ENCODE peak calls at places on chromosomes 13 and 19, in four cellular contexts. O is globus pallidus; X is retinal pigment epithelial cell; F is stimulated activated CD4-positive, alpha-beta T cell treated with anti-CD3 and anti-CD28 coated beads, Interleukin-2, amount 100 ng/mL, for 48 hours. R is an unnamed sample.

GRCh38 chr19:45638930-45639729 is at the start of gene EML2:
- DNase-seq in O (no peak), X (no peak), F (peak), R (no peak)

GRCh38 chr13:26562538-26562890 is 5.0 kb downstream of the WASF3 start:
- DNase-seq in O (no peak), X (no peak), F (no peak), R (no peak)

GRCh38 chr13:110503037-110503901 is 58.3 kb downstream of the RAB20 start:
- DNase-seq in O (no peak), X (no peak), F (no peak), R (no peak)

GRCh38 chr19:22620912-22621311 is 13.2 kb upstream of the ZNF492 start:
- DNase-seq in O (no peak), X (no peak), F (no peak), R (no peak)

GRCh38 chr19:37936166-37936565 is 29.2 kb downstream of the SIPA1L3 start:
- DNase-seq in O (no peak), X (no peak), F (no peak), R (no peak)

GRCh38 chr13:99505814-99506269 is 4.6 kb downstream of the TM9SF2 start:
- DNase-seq in O (no peak), X (no peak), F (no peak), R (no peak)

GRCh38 chr13:40536443-40537113 is 129.9 kb downstream of the FOXO1 start:
- DNase-seq in O (no peak), X (no peak), F (no peak), R (no peak)

GRCh38 chr13:46622013-46622917 is 69.3 kb downstream of the LRCH1 start:
- DNase-seq in O (no peak), X (no peak), F (no peak), R (no peak)

GRCh38 chr13:26037302-26037701 is 14.5 kb downstream of the SHISA2 start:
- DNase-seq in O (peak), X (no peak), F (no peak), R (no peak)

GRCh38 chr13:40801255-40802217 is 12.1 kb downstream of the SLC25A15 start:
- DNase-seq in O (no peak), X (no peak), F (no peak), R (no peak)

GRCh38 chr13:66224644-66225043 is 1005.5 kb downstream of the PCDH9 start:
- DNase-seq in O (no peak), X (no peak), F (no peak), R (no peak)

GRCh38 chr13:113584205-113584869 is at the start of gene TFDP1:
- DNase-seq in O (peak), X (peak), F (peak), R (no peak)

GRCh38 chr13:31756346-31756745 is 17.0 kb downstream of the RXFP2 start:
- DNase-seq in O (no peak), X (no peak), F (no peak), R (no peak)

GRCh38 chr13:29934531-29935308 is 84.3 kb upstream of the UBL3 start:
- DNase-seq in O (no peak), X (no peak), F (no peak), R (no peak)

GRCh38 chr13:35789335-35790166 is 313.1 kb upstream of the MAB21L1 start:
- DNase-seq in O (peak), X (no peak), F (no peak), R (no peak)

GRCh38 chr13:75135325-75135825 is 346.6 kb downstream of the TBC1D4 start:
- DNase-seq in O (no peak), X (peak), F (no peak), R (no peak)

GRCh38 chr13:110062077-110062776 is 244.7 kb downstream of the COL4A1 start:
- DNase-seq in O (no peak), X (no peak), F (no peak), R (peak)

GRCh38 chr19:47699360-47699917 is 13.8 kb upstream of the EHD2 start:
- DNase-seq in O (no peak), X (no peak), F (peak), R (no peak)

GRCh38 chr19:39212377-39212742 is 8.3 kb upstream of the SYCN start:
- DNase-seq in O (no peak), X (no peak), F (peak), R (no peak)

GRCh38 chr19:29188704-29189375 is 24.1 kb downstream of the UQCRFS1 start:
- DNase-seq in O (no peak), X (no peak), F (no peak), R (no peak)

GRCh38 chr13:94595006-94595942 is 678 bp downstream of the TGDS start:
- DNase-seq in O (no peak), X (no peak), F (no peak), R (no peak)

GRCh38 chr19:41795031-41795461 is 1.3 kb upstream of the CEACAM3 start:
- DNase-seq in O (no peak), X (no peak), F (peak), R (no peak)

GRCh38 chr13:43698743-43699142 is 88.0 kb downstream of the ENOX1 start:
- DNase-seq in O (peak), X (no peak), F (no peak), R (no peak)

GRCh38 chr19:18321729-18322091 is 1.2 kb downstream of the LSM4 start:
- DNase-seq in O (no peak), X (no peak), F (no peak), R (no peak)

GRCh38 chr13:68152414-68152813 is 922.3 kb upstream of the PCDH9 start:
- DNase-seq in O (no peak), X (no peak), F (no peak), R (no peak)

GRCh38 chr13:39253774-39254173 is 215.5 kb downstream of the NHLRC3 start:
- DNase-seq in O (no peak), X (peak), F (no peak), R (no peak)

GRCh38 chr13:112890316-112891131 is 78.5 kb upstream of the MCF2L start:
- DNase-seq in O (no peak), X (no peak), F (no peak), R (no peak)

GRCh38 chr13:46624353-46624752 is 71.4 kb downstream of the LRCH1 start:
- DNase-seq in O (no peak), X (no peak), F (no peak), R (no peak)

GRCh38 chr19:41505105-41505504 is 62.1 kb downstream of the ERICH4 start:
- DNase-seq in O (no peak), X (no peak), F (no peak), R (no peak)

GRCh38 chr19:887072-887471 is 5.9 kb downstream of the MED16 start:
- DNase-seq in O (no peak), X (no peak), F (no peak), R (no peak)

R was measured in epithelial cell of proximal tubule.